ENCODE peak calls at places on chromosomes 7 and 10, in four cellular contexts. One of them, this sample, is unnamed.

GRCh38 chr7:155509725-155510551 is 36.4 kb downstream of the CNPY1 start:
- DNase-seq in A549: no peak
- DNase-seq in HepG2: no peak
- DNase-seq in K562: no peak
- DNase-seq in this sample: peak; percentile 84

GRCh38 chr7:93198472-93198871 is 27.8 kb downstream of the HEPACAM2 start:
- DNase-seq in K562: no peak
- DNase-seq in A549: no peak
- DNase-seq in HepG2: no peak
- DNase-seq in this sample: no peak

GRCh38 chr7:64630496-64630895 is 35.4 kb upstream of the ZNF107 start:
- DNase-seq in HepG2: peak; percentile 80
- DNase-seq in K562: peak; percentile 49
- DNase-seq in A549: no peak
- DNase-seq in this sample: no peak

GRCh38 chr10:78977761-78978305 is 90.9 kb upstream of the ZMIZ1 start:
- DNase-seq in K562: no peak
- DNase-seq in A549: no peak
- DNase-seq in HepG2: peak; percentile 89
- DNase-seq in this sample: no peak

GRCh38 chr7:106041140-106041717 is 70.9 kb downstream of the SYPL1 start:
- DNase-seq in HepG2: peak; percentile 50
- DNase-seq in K562: peak; percentile 95
- DNase-seq in A549: peak; percentile 85
- DNase-seq in this sample: no peak

GRCh38 chr10:113965683-113966082 is 78.0 kb upstream of the ADRB1 start:
- DNase-seq in A549: no peak
- DNase-seq in HepG2: no peak
- DNase-seq in K562: no peak
- DNase-seq in this sample: no peak

GRCh38 chr7:75920431-75921161 is 5.6 kb downstream of the POR start:
- DNase-seq in A549: no peak
- DNase-seq in K562: peak; percentile 14
- DNase-seq in HepG2: peak; percentile 99
- DNase-seq in this sample: no peak

GRCh38 chr7:50304158-50304910 is at the start of gene IKZF1:
- DNase-seq in K562: peak; percentile 71
- DNase-seq in HepG2: no peak
- DNase-seq in A549: no peak
- DNase-seq in this sample: peak; percentile 70

GRCh38 chr10:103616705-103617361 is 123.3 kb downstream of the NEURL1 start:
- DNase-seq in K562: no peak
- DNase-seq in HepG2: no peak
- DNase-seq in A549: no peak
- DNase-seq in this sample: no peak

GRCh38 chr10:24465899-24466615 is 257.1 kb downstream of the KIAA1217 start:
- DNase-seq in HepG2: peak; percentile 92
- DNase-seq in K562: no peak
- DNase-seq in A549: peak; percentile 89
- DNase-seq in this sample: no peak

GRCh38 chr7:43244782-43245181 is 132.3 kb downstream of the HECW1 start:
- DNase-seq in K562: no peak
- DNase-seq in A549: no peak
- DNase-seq in HepG2: no peak
- DNase-seq in this sample: no peak

GRCh38 chr10:121862042-121862441 is 65.8 kb downstream of the ATE1 start:
- DNase-seq in A549: no peak
- DNase-seq in K562: no peak
- DNase-seq in HepG2: no peak
- DNase-seq in this sample: no peak

GRCh38 chr10:121865554-121865953 is 62.3 kb downstream of the ATE1 start:
- DNase-seq in K562: no peak
- DNase-seq in HepG2: no peak
- DNase-seq in A549: no peak
- DNase-seq in this sample: no peak

GRCh38 chr10:121864168-121864567 is 63.7 kb downstream of the ATE1 start:
- DNase-seq in HepG2: no peak
- DNase-seq in K562: no peak
- DNase-seq in A549: no peak
- DNase-seq in this sample: no peak

GRCh38 chr10:121862624-121863023 is 65.2 kb downstream of the ATE1 start:
- DNase-seq in HepG2: no peak
- DNase-seq in A549: no peak
- DNase-seq in K562: no peak
- DNase-seq in this sample: no peak

GRCh38 chr10:121864653-121865052 is 63.2 kb downstream of the ATE1 start:
- DNase-seq in K562: no peak
- DNase-seq in A549: no peak
- DNase-seq in HepG2: no peak
- DNase-seq in this sample: no peak
- TF ChIP-seq PHF8 in K562: no peak
- TF ChIP-seq PHF8 in A549: no peak
- TF ChIP-seq PHF8 in HepG2: no peak
- TF ChIP-seq PHF8 in this sample: no peak

GRCh38 chr10:11284291-11285085 is 266.8 kb downstream of the CELF2 start:
- DNase-seq in K562: no peak
- DNase-seq in A549: no peak
- DNase-seq in HepG2: no peak
- DNase-seq in this sample: no peak

GRCh38 chr10:11285171-11285570 is 267.5 kb downstream of the CELF2 start:
- DNase-seq in K562: no peak
- DNase-seq in A549: no peak
- DNase-seq in HepG2: no peak
- DNase-seq in this sample: no peak

GRCh38 chr10:11288302-11288701 is 270.6 kb downstream of the CELF2 start:
- DNase-seq in HepG2: no peak
- DNase-seq in A549: no peak
- DNase-seq in K562: no peak
- DNase-seq in this sample: no peak

GRCh38 chr10:11282661-11283060 is 265.0 kb downstream of the CELF2 start:
- DNase-seq in HepG2: no peak
- DNase-seq in K562: no peak
- DNase-seq in A549: no peak
- DNase-seq in this sample: no peak

GRCh38 chr10:11286261-11286989 is 268.8 kb downstream of the CELF2 start:
- DNase-seq in K562: no peak
- DNase-seq in HepG2: no peak
- DNase-seq in A549: no peak
- DNase-seq in this sample: no peak
- TF ChIP-seq PHF8 in K562: no peak
- TF ChIP-seq PHF8 in HepG2: no peak
- TF ChIP-seq PHF8 in A549: no peak
- TF ChIP-seq PHF8 in this sample: no peak

DNA sequence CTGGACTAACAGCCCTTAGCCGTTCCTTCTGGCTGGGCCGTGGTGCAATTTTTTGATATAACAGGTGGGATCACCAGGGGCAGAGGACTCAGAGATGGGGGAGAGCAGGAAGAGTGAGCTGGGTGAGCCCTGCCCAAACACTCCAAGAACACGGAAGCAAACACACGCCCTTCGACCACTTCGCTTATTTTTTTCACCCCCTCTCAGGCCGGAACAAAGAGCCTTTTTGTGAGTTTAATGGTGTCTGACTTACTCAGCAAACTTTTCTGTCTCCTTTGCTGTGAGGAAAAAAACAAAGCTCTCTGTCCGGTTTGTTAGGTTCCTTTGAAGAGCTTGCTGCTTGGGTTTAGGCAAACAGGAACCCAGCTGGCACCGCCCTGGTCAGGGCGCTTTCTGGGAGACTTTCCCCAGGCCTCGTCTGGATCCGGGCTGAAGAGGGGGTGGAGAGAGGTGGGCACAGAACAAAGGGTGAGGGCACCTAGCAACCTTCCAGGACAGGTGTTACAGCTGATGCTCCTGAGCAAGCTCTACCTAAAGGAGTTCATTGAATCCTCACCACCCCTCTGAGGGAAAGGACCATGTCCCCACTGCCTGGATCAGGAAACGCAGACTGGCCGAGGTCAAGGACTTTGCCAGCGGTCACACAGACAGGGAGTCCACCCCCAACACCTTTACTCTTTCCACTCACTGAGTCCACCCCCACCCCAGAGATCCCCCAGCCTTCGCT is 23.3 kb downstream of the CALML3 start:
- DNase-seq in K562: no peak
- DNase-seq in A549: peak; percentile 49
- DNase-seq in HepG2: peak; percentile 97
- DNase-seq in this sample: no peak
- TF ChIP-seq PHF8 in K562: no peak
- TF ChIP-seq PHF8 in A549: no peak
- TF ChIP-seq PHF8 in HepG2: no peak
- TF ChIP-seq PHF8 in this sample: no peak

DNA sequence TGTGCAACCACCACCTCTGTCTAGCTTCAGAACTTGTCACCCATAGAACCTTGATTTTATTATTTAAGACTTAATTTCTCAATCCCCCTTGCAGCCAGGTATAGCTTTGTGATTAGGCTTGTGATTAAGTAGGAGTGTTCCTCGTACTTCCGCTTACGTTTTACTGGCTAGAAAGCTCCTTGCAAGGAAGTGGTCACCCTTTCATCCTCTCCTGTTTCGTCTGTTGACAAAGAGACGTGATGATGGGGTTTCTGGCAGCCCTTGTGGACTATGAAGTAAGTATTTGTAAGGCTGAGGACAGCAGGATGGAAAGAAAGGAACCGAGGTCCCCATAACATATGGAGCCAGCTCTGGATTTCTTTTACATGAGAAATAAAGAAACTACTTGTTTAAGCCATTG is 86.5 kb upstream of the KDM7A start:
- DNase-seq in A549: no peak
- DNase-seq in HepG2: no peak
- DNase-seq in K562: no peak
- DNase-seq in this sample: no peak
- TF ChIP-seq PHF8 in A549: no peak
- TF ChIP-seq PHF8 in HepG2: no peak
- TF ChIP-seq PHF8 in K562: no peak
- TF ChIP-seq PHF8 in this sample: no peak

GRCh38 chr10:125159486-125159931 is 854 bp downstream of the CTBP2 start:
- DNase-seq in A549: peak; percentile 31
- DNase-seq in HepG2: no peak
- DNase-seq in K562: peak; percentile 33
- DNase-seq in this sample: peak; percentile 48
- TF ChIP-seq PHF8 in A549: no peak
- TF ChIP-seq PHF8 in HepG2: no peak
- TF ChIP-seq PHF8 in K562: no peak
- TF ChIP-seq PHF8 in this sample: no peak

DNA sequence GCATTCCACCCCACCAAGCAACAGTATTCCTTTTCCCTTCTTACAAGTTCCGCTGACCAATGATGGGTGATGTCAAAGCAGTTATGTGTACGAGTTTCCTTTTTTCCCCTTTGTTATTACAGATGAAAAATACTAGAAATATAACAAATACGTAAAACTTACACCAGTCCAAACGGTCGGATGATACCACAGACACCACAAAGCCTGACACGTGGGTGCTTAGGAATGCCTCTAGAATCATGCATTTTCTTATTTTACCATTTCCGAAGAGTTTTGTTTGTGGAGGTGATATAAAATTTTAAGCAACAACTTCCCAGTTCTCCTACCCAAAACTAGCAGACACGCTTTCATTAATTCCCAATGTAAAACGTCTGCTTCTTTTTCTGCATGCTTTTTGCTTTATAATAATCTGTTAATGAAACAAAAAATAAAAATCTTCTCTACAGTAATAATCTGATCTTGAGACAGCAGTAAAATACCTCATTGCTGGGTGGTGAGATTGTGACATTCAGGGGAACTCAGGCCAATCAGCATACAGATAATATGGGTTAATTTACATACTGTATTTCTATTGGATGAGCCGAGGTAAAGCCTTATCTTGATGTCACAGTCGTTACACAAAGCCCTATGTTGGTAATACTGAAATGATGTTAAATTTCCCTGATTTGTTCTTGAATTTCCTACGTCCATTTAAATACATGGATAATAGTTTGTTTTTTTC is 811 bp upstream of the GPR85 start:
- DNase-seq in HepG2: peak; percentile 1
- DNase-seq in K562: peak; percentile 76
- DNase-seq in A549: no peak
- DNase-seq in this sample: no peak
- TF ChIP-seq PHF8 in HepG2: no peak
- TF ChIP-seq PHF8 in K562: no peak
- TF ChIP-seq PHF8 in A549: no peak
- TF ChIP-seq PHF8 in this sample: no peak

GRCh38 chr10:28903716-28904115 is 226.4 kb downstream of the BAMBI start:
- DNase-seq in K562: no peak
- DNase-seq in HepG2: no peak
- DNase-seq in A549: no peak
- DNase-seq in this sample: no peak

GRCh38 chr10:28903063-28903462 is 225.7 kb downstream of the BAMBI start:
- DNase-seq in K562: no peak
- DNase-seq in HepG2: no peak
- DNase-seq in A549: no peak
- DNase-seq in this sample: no peak

GRCh38 chr10:28906440-28906839 is 229.1 kb downstream of the BAMBI start:
- DNase-seq in A549: no peak
- DNase-seq in K562: no peak
- DNase-seq in HepG2: no peak
- DNase-seq in this sample: no peak

GRCh38 chr10:28906011-28906411 is 228.7 kb downstream of the BAMBI start:
- DNase-seq in K562: no peak
- DNase-seq in A549: no peak
- DNase-seq in HepG2: no peak
- DNase-seq in this sample: no peak

DNA sequence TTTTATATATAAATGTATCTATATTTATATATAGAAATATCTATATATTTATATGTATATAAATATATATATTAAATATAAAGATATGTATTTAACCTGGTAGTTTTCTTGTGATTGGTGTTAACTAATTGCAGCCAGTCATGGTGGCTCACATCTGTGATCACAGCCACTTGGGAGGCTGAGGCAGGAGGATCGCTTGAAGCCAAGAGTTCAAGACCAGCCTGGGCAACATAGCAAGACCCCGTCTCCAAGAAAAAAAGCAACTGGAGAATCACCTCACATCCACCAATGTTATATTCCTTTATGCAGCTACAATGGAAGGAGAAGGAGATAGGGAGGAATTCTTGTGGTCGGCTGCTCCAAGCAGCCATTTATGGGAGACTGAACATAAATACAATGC is 224.9 kb downstream of the BAMBI start:
- DNase-seq in A549: no peak
- DNase-seq in K562: no peak
- DNase-seq in HepG2: no peak
- DNase-seq in this sample: no peak
- TF ChIP-seq PHF8 in A549: no peak
- TF ChIP-seq PHF8 in K562: no peak
- TF ChIP-seq PHF8 in HepG2: no peak
- TF ChIP-seq PHF8 in this sample: no peak

GRCh38 chr7:1024331-1024761 is 20.0 kb upstream of the GPR146 start:
- DNase-seq in A549: no peak
- DNase-seq in HepG2: no peak
- DNase-seq in K562: no peak
- DNase-seq in this sample: no peak
- TF ChIP-seq PHF8 in A549: no peak
- TF ChIP-seq PHF8 in HepG2: no peak
- TF ChIP-seq PHF8 in K562: no peak
- TF ChIP-seq PHF8 in this sample: no peak